ENCODE peak calls at places on chromosomes 2 and 18, in ten cellular contexts. S is EL; J is amygdala; R is stimulated activated CD8-positive, alpha-beta memory T cell treated with anti-CD3 and anti-CD28 coated beads, Interleukin-15, amount 100 ng/mL, for 24 hours; V is T follicular helper cell; L is NCI-H774; T is NCI-H187; C is iPS-NIHi11; N is tibial nerve; M is IMR-90. Y is an unnamed sample.

GRCh38 chr18:52869942-52870907 is 530.2 kb downstream of the DCC start:
- DNase-seq in S (no peak), J (no peak), R (no peak), V (no peak), L (no peak), T (no peak), C (peak; percentile 19), N (no peak), M (no peak), Y (no peak)

GRCh38 chr2:241111443-241111810 is 9.3 kb upstream of the MTERF4 start:
- DNase-seq in S (no peak), J (no peak), R (no peak), V (peak; percentile 30), L (no peak), T (no peak), C (no peak), N (no peak), M (no peak), Y (no peak)

GRCh38 chr2:9021563-9022211 is 18.2 kb upstream of the MBOAT2 start:
- DNase-seq in S (peak; percentile 56), J (no peak), R (no peak), V (no peak), L (no peak), T (no peak), C (no peak), N (no peak), M (no peak), Y (no peak)

GRCh38 chr2:119427756-119428155 is 3.9 kb upstream of the TMEM37 start:
- DNase-seq in S (no peak), J (no peak), R (no peak), V (no peak), L (no peak), T (no peak), C (no peak), N (no peak), M (no peak), Y (no peak)

GRCh38 chr2:2286592-2286991 is 44.5 kb downstream of the MYT1L start:
- DNase-seq in S (no peak), J (no peak), R (no peak), V (no peak), L (peak; percentile 28), T (peak; percentile 63), C (no peak), N (no peak), M (no peak), Y (no peak)

GRCh38 chr18:35174093-35174731 is 66.6 kb upstream of the ZNF397 start:
- DNase-seq in S (no peak), J (no peak), R (no peak), V (no peak), L (peak; percentile 73), T (no peak), C (peak; percentile 16), N (no peak), M (no peak), Y (no peak)

GRCh38 chr2:197889041-197889440 is 84.6 kb downstream of the PLCL1 start:
- DNase-seq in S (peak; percentile 79), J (no peak), R (no peak), V (no peak), L (no peak), T (no peak), C (peak; percentile 37), N (peak; percentile 28), M (peak; percentile 64), Y (peak; percentile 77)

GRCh38 chr2:231393149-231394131 is 2.1 kb upstream of the B3GNT7 start:
- DNase-seq in S (no peak), J (no peak), R (no peak), V (no peak), L (no peak), T (no peak), C (peak; percentile 81), N (no peak), M (no peak), Y (no peak)

GRCh38 chr2:2232167-2232566 is 98.9 kb downstream of the MYT1L start:
- DNase-seq in S (no peak), J (no peak), R (no peak), V (no peak), L (peak; percentile 57), T (no peak), C (no peak), N (no peak), M (no peak), Y (no peak)

GRCh38 chr2:8680931-8681760 is 710 bp upstream of the ID2 start:
- DNase-seq in S (peak; percentile 81), J (peak; percentile 62), R (peak; percentile 60), V (peak; percentile 45), L (peak; percentile 65), T (peak; percentile 98), C (no peak), N (peak; percentile 58), M (peak; percentile 92), Y (peak; percentile 62)

GRCh38 chr2:147630585-147630984 is 214.2 kb upstream of the ACVR2A start:
- DNase-seq in S (no peak), J (no peak), R (no peak), V (no peak), L (no peak), T (no peak), C (no peak), N (no peak), M (no peak), Y (no peak)

GRCh38 chr2:28445448-28446258 is 50.2 kb upstream of the PLB1 start:
- DNase-seq in S (peak; percentile 96), J (no peak), R (no peak), V (no peak), L (no peak), T (no peak), C (no peak), N (no peak), M (peak; percentile 97), Y (peak; percentile 65)

GRCh38 chr18:54923339-54923956 is 35.8 kb downstream of the CCDC68 start:
- DNase-seq in S (no peak), J (no peak), R (no peak), V (no peak), L (no peak), T (no peak), C (no peak), N (no peak), M (no peak), Y (no peak)

GRCh38 chr2:42840760-42841159 is 48.4 kb upstream of the HAAO start:
- DNase-seq in S (no peak), J (no peak), R (no peak), V (no peak), L (no peak), T (no peak), C (no peak), N (no peak), M (no peak), Y (no peak)

GRCh38 chr2:167844714-167845530 is 402.5 kb downstream of the STK39 start:
- DNase-seq in S (no peak), J (no peak), R (no peak), V (no peak), L (peak; percentile 59), T (no peak), C (no peak), N (no peak), M (no peak), Y (no peak)

GRCh38 chr2:111924617-111925107 is 26.3 kb downstream of the MERTK start:
- DNase-seq in S (no peak), J (no peak), R (no peak), V (no peak), L (no peak), T (no peak), C (no peak), N (no peak), M (no peak), Y (no peak)

GRCh38 chr2:218024871-218025270 is 22.1 kb upstream of the TNS1 start:
- DNase-seq in S (no peak), J (no peak), R (no peak), V (no peak), L (no peak), T (no peak), C (no peak), N (no peak), M (no peak), Y (no peak)

GRCh38 chr2:109602617-109603188 is 11.1 kb downstream of the SEPTIN10 start:
- DNase-seq in S (no peak), J (no peak), R (no peak), V (no peak), L (no peak), T (no peak), C (no peak), N (no peak), M (no peak), Y (no peak)